ENCODE peak calls at places on chromosomes 5 and 9, in seven cellular contexts. V, T, Y, G, Q, I and O are unnamed samples.

GRCh38 chr9:132774886-132775285 is 103.2 kb downstream of the AK8 start:
- DNase-seq in V (no peak), T (no peak), Y (no peak), G (no peak), Q (no peak), I (no peak), O (no peak)

GRCh38 chr5:117337064-117337749 is 762.6 kb upstream of the SEMA6A start:
- DNase-seq in V (no peak), T (no peak), Y (no peak), G (no peak), Q (no peak), I (peak; percentile 16), O (no peak)

GRCh38 chr9:129394011-129394919 is 216.2 kb upstream of the IER5L start:
- DNase-seq in V (no peak), T (peak; percentile 63), Y (no peak), G (no peak), Q (peak; percentile 39), I (no peak), O (peak; percentile 65)

GRCh38 chr9:131627846-131628820 is 82.8 kb downstream of the PRRT1B start:
- DNase-seq in V (peak; percentile 77), T (no peak), Y (peak; percentile 23), G (peak; percentile 68), Q (no peak), I (peak; percentile 59), O (no peak)

GRCh38 chr5:115961413-115962238 is 649 bp upstream of the LVRN start:
- DNase-seq in V (no peak), T (no peak), Y (no peak), G (no peak), Q (no peak), I (no peak), O (no peak)

GRCh38 chr9:16100596-16101091 is 547.8 kb downstream of the CCDC171 start:
- DNase-seq in V (no peak), T (no peak), Y (no peak), G (peak; percentile 96), Q (no peak), I (peak; percentile 87), O (no peak)

GRCh38 chr5:68265347-68265746 is 49.8 kb downstream of the PIK3R1 start:
- DNase-seq in V (no peak), T (no peak), Y (no peak), G (peak; percentile 26), Q (no peak), I (no peak), O (no peak)

GRCh38 chr5:177361418-177362101 is 3.8 kb downstream of the RGS14 start:
- DNase-seq in V (no peak), T (no peak), Y (no peak), G (no peak), Q (no peak), I (no peak), O (no peak)

GRCh38 chr9:133664651-133665050 is 28.5 kb downstream of the DBH start:
- DNase-seq in V (no peak), T (no peak), Y (no peak), G (no peak), Q (no peak), I (no peak), O (no peak)

GRCh38 chr5:78972654-78973428 is 12.3 kb downstream of the ARSB start:
- DNase-seq in V (no peak), T (peak; percentile 16), Y (no peak), G (peak; percentile 73), Q (no peak), I (peak; percentile 77), O (no peak)

GRCh38 chr5:135705941-135706340 is 127.2 kb upstream of the CXCL14 start:
- DNase-seq in V (no peak), T (no peak), Y (no peak), G (no peak), Q (no peak), I (no peak), O (no peak)

GRCh38 chr5:142925795-142926194 is 155.6 kb downstream of the ARHGAP26 start:
- DNase-seq in V (no peak), T (no peak), Y (no peak), G (peak; percentile 89), Q (no peak), I (peak; percentile 75), O (no peak)

GRCh38 chr9:98085955-98086354 is 29.4 kb downstream of the NANS start:
- DNase-seq in V (no peak), T (no peak), Y (no peak), G (no peak), Q (no peak), I (no peak), O (no peak)

GRCh38 chr9:32550046-32550608 is 2.0 kb upstream of the SMIM27 start:
- DNase-seq in V (no peak), T (peak; percentile 8), Y (no peak), G (peak; percentile 41), Q (no peak), I (peak; percentile 45), O (no peak)

GRCh38 chr9:125513634-125514413 is 193.2 kb downstream of the MAPKAP1 start:
- DNase-seq in V (no peak), T (no peak), Y (no peak), G (peak; percentile 74), Q (peak; percentile 9), I (peak; percentile 72), O (no peak)

GRCh38 chr9:114155967-114156294 is 594 bp downstream of the COL27A1 start:
- DNase-seq in V (no peak), T (no peak), Y (no peak), G (no peak), Q (no peak), I (no peak), O (no peak)

GRCh38 chr9:5562806-5563416 is 52.6 kb downstream of the PDCD1LG2 start:
- DNase-seq in V (no peak), T (no peak), Y (no peak), G (no peak), Q (no peak), I (no peak), O (no peak)

GRCh38 chr5:116930628-116931027 is 356.0 kb upstream of the SEMA6A start:
- DNase-seq in V (no peak), T (no peak), Y (no peak), G (no peak), Q (no peak), I (no peak), O (no peak)